ENCODE peak calls at places on chromosomes 13 and 19, in five cellular contexts. One of them, this sample, is unnamed. For H3K4me1, the result is how much of the 10 kb centered on the place peaks cover.

GRCh38 chr19:9565900-9566705 is 18.2 kb downstream of the ZNF121 start:
- DNase-seq in ovary: no peak
- DNase-seq in A549: peak
- DNase-seq in stomach: no peak
- DNase-seq in right lobe of liver: no peak
- DNase-seq in this sample: no peak

GRCh38 chr19:38684078-38684861 is 36.8 kb downstream of the ACTN4 start:
- DNase-seq in ovary: peak
- DNase-seq in A549: peak
- DNase-seq in stomach: peak
- DNase-seq in right lobe of liver: no peak
- DNase-seq in this sample: no peak

GRCh38 chr13:75368167-75368566 is 113.8 kb downstream of the TBC1D4 start:
- DNase-seq in ovary: peak
- DNase-seq in A549: no peak
- DNase-seq in stomach: no peak
- DNase-seq in right lobe of liver: no peak
- DNase-seq in this sample: peak

GRCh38 chr13:108084840-108085239 is 130.5 kb downstream of the LIG4 start:
- DNase-seq in ovary: no peak
- DNase-seq in A549: no peak
- DNase-seq in stomach: no peak
- DNase-seq in right lobe of liver: no peak
- DNase-seq in this sample: no peak

GRCh38 chr13:31172535-31172934 is 10.8 kb upstream of the HSPH1 start:
- DNase-seq in ovary: no peak
- DNase-seq in A549: peak
- DNase-seq in stomach: no peak
- DNase-seq in right lobe of liver: no peak
- DNase-seq in this sample: no peak

GRCh38 chr13:45658586-45659235 is 43.2 kb upstream of the ERICH6B start:
- DNase-seq in ovary: no peak
- DNase-seq in A549: no peak
- DNase-seq in stomach: no peak
- DNase-seq in right lobe of liver: no peak
- DNase-seq in this sample: no peak

GRCh38 chr19:31438401-31439269 is 89.4 kb upstream of the TSHZ3 start:
- DNase-seq in ovary: no peak
- DNase-seq in A549: no peak
- DNase-seq in stomach: no peak
- DNase-seq in right lobe of liver: no peak
- DNase-seq in this sample: no peak

GRCh38 chr19:17197666-17198065 is 17.5 kb upstream of the USE1 start:
- DNase-seq in ovary: no peak
- DNase-seq in A549: no peak
- DNase-seq in stomach: no peak
- DNase-seq in right lobe of liver: no peak
- DNase-seq in this sample: no peak

GRCh38 chr13:113591750-113592149 is 7.2 kb downstream of the TFDP1 start:
- DNase-seq in ovary: peak
- DNase-seq in A549: no peak
- DNase-seq in stomach: peak
- DNase-seq in right lobe of liver: no peak
- DNase-seq in this sample: peak

GRCh38 chr13:107518292-107518691 is 697.0 kb downstream of the LIG4 start:
- DNase-seq in ovary: no peak
- DNase-seq in A549: no peak
- DNase-seq in stomach: no peak
- DNase-seq in right lobe of liver: no peak
- DNase-seq in this sample: no peak

GRCh38 chr13:19861762-19862161 is 1.7 kb downstream of the ZMYM5 start:
- DNase-seq in ovary: no peak
- DNase-seq in A549: no peak
- DNase-seq in stomach: no peak
- DNase-seq in right lobe of liver: no peak
- DNase-seq in this sample: no peak

DNA sequence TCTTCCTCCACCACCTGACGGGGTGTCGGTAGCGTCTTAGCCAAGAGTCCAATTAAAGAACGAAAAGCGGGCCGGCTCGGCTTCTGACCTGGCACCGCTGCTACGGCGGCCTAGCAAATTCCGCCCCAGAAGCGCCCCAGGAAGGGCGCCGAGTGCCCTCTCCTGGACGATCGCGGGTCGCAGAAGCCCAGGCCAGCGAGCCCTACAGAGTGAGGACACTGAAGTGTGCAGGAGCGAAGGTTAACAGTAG is 1.1 kb upstream of the KMT2B start:
- DNase-seq in ovary: no peak
- DNase-seq in A549: no peak
- DNase-seq in stomach: no peak
- DNase-seq in right lobe of liver: no peak
- DNase-seq in this sample: no peak
- H3K4me1 ChIP-seq in ovary: under half
- H3K4me1 ChIP-seq in A549: under half
- H3K4me1 ChIP-seq in stomach: under half
- H3K4me1 ChIP-seq in right lobe of liver: under half
- H3K4me1 ChIP-seq in this sample: under half

DNA sequence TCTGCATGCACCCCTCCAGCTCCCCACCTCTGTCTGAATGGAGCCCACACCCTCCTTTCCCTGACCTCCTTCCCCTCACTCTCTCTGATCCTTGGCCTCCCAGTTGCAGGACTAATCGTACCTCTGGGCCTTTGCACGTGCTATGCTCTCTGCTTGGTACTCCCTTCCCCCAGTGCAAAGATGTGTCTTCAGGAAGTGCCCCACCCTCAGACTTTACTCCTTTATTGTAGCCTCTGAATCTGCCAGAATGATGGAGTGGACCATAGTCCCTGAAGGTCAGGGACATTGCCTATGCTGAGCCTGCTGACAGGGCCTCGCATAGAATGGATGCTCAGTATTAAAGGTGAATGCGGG is 1.3 kb upstream of the JUND start:
- DNase-seq in ovary: no peak
- DNase-seq in A549: peak
- DNase-seq in stomach: no peak
- DNase-seq in right lobe of liver: no peak
- DNase-seq in this sample: no peak
- TF ChIP-seq POLR2A in ovary: no peak
- TF ChIP-seq POLR2A in A549: no peak
- TF ChIP-seq POLR2A in stomach: no peak
- TF ChIP-seq POLR2A in right lobe of liver: no peak
- TF ChIP-seq POLR2A in this sample: no peak

GRCh38 chr19:19457691-19458090 is 52.2 kb downstream of the GATAD2A start:
- DNase-seq in ovary: no peak
- DNase-seq in A549: no peak
- DNase-seq in stomach: no peak
- DNase-seq in right lobe of liver: no peak
- DNase-seq in this sample: no peak

GRCh38 chr19:19459707-19460251 is 54.3 kb downstream of the GATAD2A start:
- DNase-seq in ovary: no peak
- DNase-seq in A549: no peak
- DNase-seq in stomach: peak
- DNase-seq in right lobe of liver: peak
- DNase-seq in this sample: no peak

GRCh38 chr19:19458110-19458816 is 52.8 kb downstream of the GATAD2A start:
- DNase-seq in ovary: no peak
- DNase-seq in A549: no peak
- DNase-seq in stomach: no peak
- DNase-seq in right lobe of liver: no peak
- DNase-seq in this sample: no peak

GRCh38 chr19:19460258-19460731 is 54.8 kb downstream of the GATAD2A start:
- DNase-seq in ovary: no peak
- DNase-seq in A549: no peak
- DNase-seq in stomach: no peak
- DNase-seq in right lobe of liver: no peak
- DNase-seq in this sample: no peak

GRCh38 chr19:19459099-19459498 is 53.6 kb downstream of the GATAD2A start:
- DNase-seq in ovary: no peak
- DNase-seq in A549: no peak
- DNase-seq in stomach: no peak
- DNase-seq in right lobe of liver: no peak
- DNase-seq in this sample: no peak
- H3K4me1 ChIP-seq in ovary: under half
- H3K4me1 ChIP-seq in A549: under half
- H3K4me1 ChIP-seq in stomach: half or more
- H3K4me1 ChIP-seq in right lobe of liver: under half
- H3K4me1 ChIP-seq in this sample: under half

DNA sequence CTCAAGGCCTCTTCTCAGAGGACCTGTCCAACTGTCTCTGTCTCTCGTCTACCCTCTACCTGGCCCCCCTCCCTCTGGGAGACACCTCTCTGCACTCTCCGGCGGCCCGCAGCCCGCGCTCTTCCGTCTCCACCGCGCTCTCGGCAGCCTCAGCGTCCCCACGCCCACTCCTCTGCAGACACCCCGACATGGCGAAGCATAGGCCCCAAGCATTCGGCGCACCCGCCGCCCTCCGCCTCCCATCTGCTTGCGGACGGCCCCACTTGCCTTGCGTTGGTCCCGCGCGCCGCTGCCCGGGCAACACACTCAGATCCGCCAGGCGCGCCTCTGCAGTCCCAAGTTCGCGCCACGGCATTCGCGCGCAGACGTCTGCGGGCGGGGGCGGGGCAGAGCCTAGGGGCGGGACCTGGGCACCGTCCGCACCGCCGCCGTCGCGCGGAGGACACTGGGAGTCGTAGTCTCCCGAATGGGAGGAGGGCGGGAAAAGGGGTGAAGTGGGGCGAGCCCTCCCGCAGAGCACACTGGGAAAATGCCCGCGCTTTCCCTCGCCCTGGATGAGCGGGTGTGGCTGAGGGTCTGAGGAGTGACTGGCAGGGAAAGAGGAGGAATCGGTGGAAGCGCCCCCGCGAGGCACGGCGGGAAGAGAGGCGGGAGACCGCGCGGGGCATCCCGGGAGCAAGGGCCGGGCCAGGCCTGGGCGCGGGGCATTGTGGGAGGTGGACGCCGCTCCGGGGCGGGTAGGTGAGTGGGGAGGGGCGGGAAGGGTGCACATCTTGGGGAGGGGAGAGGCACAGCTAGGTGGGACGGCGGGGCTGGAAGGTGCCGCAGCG is at the start of the genes LIG1 and ZSWIM9:
- DNase-seq in ovary: peak
- DNase-seq in A549: peak
- DNase-seq in stomach: peak
- DNase-seq in right lobe of liver: peak
- DNase-seq in this sample: peak
- TF ChIP-seq POLR2A in ovary: no peak
- TF ChIP-seq POLR2A in A549: peak
- TF ChIP-seq POLR2A in stomach: no peak
- TF ChIP-seq POLR2A in right lobe of liver: peak
- TF ChIP-seq POLR2A in this sample: no peak

GRCh38 chr19:35110974-35111373 is 4.6 kb upstream of the FXYD3 start:
- DNase-seq in ovary: no peak
- DNase-seq in A549: no peak
- DNase-seq in stomach: no peak
- DNase-seq in right lobe of liver: no peak
- DNase-seq in this sample: no peak
- H3K4me1 ChIP-seq in ovary: under half
- H3K4me1 ChIP-seq in A549: under half
- H3K4me1 ChIP-seq in stomach: under half
- H3K4me1 ChIP-seq in right lobe of liver: under half
- H3K4me1 ChIP-seq in this sample: under half

GRCh38 chr13:48531416-48532145 is 1.3 kb downstream of the RCBTB2 start:
- DNase-seq in ovary: no peak
- DNase-seq in A549: no peak
- DNase-seq in stomach: no peak
- DNase-seq in right lobe of liver: no peak
- DNase-seq in this sample: peak

GRCh38 chr13:48533986-48534600 is 1.2 kb upstream of the RCBTB2 start:
- DNase-seq in ovary: no peak
- DNase-seq in A549: no peak
- DNase-seq in stomach: no peak
- DNase-seq in right lobe of liver: no peak
- DNase-seq in this sample: no peak

GRCh38 chr13:48533207-48533499 is 273 bp upstream of the RCBTB2 start:
- DNase-seq in ovary: no peak
- DNase-seq in A549: no peak
- DNase-seq in stomach: no peak
- DNase-seq in right lobe of liver: no peak
- DNase-seq in this sample: no peak

GRCh38 chr13:48532146-48532472 is 771 bp downstream of the RCBTB2 start:
- DNase-seq in ovary: no peak
- DNase-seq in A549: no peak
- DNase-seq in stomach: no peak
- DNase-seq in right lobe of liver: no peak
- DNase-seq in this sample: no peak

DNA sequence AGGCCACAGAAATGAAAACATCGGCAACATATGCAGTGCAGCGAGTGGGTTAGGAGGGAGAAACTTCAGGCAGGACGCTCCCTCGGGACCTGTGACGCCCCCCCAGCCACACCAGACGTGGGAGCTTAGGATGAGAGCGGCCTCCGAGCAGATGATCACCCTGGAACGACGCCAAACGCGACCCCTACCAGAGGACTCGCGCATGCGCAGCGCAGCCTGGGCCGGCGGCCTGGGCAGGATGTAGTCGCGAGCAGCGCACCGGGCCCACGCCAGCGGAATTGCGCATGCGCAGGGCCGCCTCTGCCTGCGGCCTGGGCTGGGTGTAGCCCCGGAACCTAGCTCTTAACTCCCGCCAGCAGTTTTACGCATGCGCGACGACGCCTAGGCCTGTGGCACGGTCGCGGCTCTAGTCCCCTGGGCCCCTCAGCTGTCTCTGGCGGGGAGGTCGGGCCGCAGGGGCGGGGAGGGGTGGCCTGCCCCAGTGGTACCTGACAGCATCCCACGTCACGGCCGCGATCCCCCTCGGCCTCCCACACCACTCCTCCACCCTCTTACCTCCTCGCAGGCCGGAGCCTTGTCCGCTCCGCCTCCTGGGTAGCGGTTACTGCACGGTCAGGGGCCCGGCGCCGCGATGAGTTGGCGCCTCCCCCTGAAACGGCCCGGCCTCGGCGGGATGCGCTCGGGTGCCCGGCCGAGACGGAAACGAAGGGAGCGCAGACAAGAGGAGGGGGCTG is at the start of gene RCBTB2:
- DNase-seq in ovary: peak
- DNase-seq in A549: peak
- DNase-seq in stomach: peak
- DNase-seq in right lobe of liver: peak
- DNase-seq in this sample: peak
- TF ChIP-seq POLR2A in ovary: peak
- TF ChIP-seq POLR2A in A549: peak
- TF ChIP-seq POLR2A in stomach: no peak
- TF ChIP-seq POLR2A in right lobe of liver: peak
- TF ChIP-seq POLR2A in this sample: peak

This sample was measured in testis.